ENCODE peak calls at places on chromosomes 16 and 17, in four cellular contexts. One of them, this sample, is unnamed.

GRCh38 chr17:57874434-57875108 is 24.7 kb upstream of the MRPS23 start:
- DNase-seq in psoas muscle: peak; percentile 83
- DNase-seq in lung: peak; percentile 48
- DNase-seq in thyroid gland: no peak
- DNase-seq in this sample: peak; percentile 38

GRCh38 chr16:60225541-60225940 is 1491.4 kb upstream of the GOT2 start:
- DNase-seq in lung: no peak
- DNase-seq in psoas muscle: no peak
- DNase-seq in thyroid gland: no peak
- DNase-seq in this sample: no peak

GRCh38 chr17:62014526-62014925 is 50.6 kb downstream of the MED13 start:
- DNase-seq in psoas muscle: no peak
- DNase-seq in lung: no peak
- DNase-seq in thyroid gland: no peak
- DNase-seq in this sample: no peak

GRCh38 chr17:81462506-81463125 is 50.0 kb downstream of the ACTG1 start:
- DNase-seq in thyroid gland: no peak
- DNase-seq in lung: no peak
- DNase-seq in psoas muscle: no peak
- DNase-seq in this sample: no peak

GRCh38 chr17:76444518-76445311 is 8.2 kb downstream of the UBE2O start:
- DNase-seq in lung: no peak
- DNase-seq in psoas muscle: no peak
- DNase-seq in thyroid gland: no peak
- DNase-seq in this sample: no peak

GRCh38 chr16:64470916-64471315 is 650.9 kb downstream of the CDH11 start:
- DNase-seq in lung: no peak
- DNase-seq in thyroid gland: no peak
- DNase-seq in psoas muscle: no peak
- DNase-seq in this sample: no peak

GRCh38 chr16:5309946-5310611 is 212.5 kb upstream of the EEF2KMT start:
- DNase-seq in thyroid gland: no peak
- DNase-seq in lung: no peak
- DNase-seq in psoas muscle: no peak
- DNase-seq in this sample: no peak

GRCh38 chr17:75073618-75074047 is 14.1 kb upstream of the SLC16A5 start:
- DNase-seq in lung: no peak
- DNase-seq in psoas muscle: peak; percentile 67
- DNase-seq in thyroid gland: no peak
- DNase-seq in this sample: no peak

GRCh38 chr17:2709173-2709661 is 2.3 kb downstream of the CLUH start:
- DNase-seq in psoas muscle: peak; percentile 65
- DNase-seq in lung: peak; percentile 69
- DNase-seq in thyroid gland: peak; percentile 41
- DNase-seq in this sample: no peak

GRCh38 chr16:19289805-19290490 is 4.4 kb downstream of the CLEC19A start:
- DNase-seq in psoas muscle: no peak
- DNase-seq in lung: no peak
- DNase-seq in thyroid gland: peak; percentile 14
- DNase-seq in this sample: no peak

GRCh38 chr16:66250686-66251405 is 115.6 kb upstream of the CDH5 start:
- DNase-seq in thyroid gland: peak; percentile 19
- DNase-seq in psoas muscle: peak; percentile 92
- DNase-seq in lung: peak; percentile 61
- DNase-seq in this sample: peak; percentile 69

GRCh38 chr17:12085076-12085949 is 64.6 kb downstream of the MAP2K4 start:
- DNase-seq in thyroid gland: no peak
- DNase-seq in psoas muscle: no peak
- DNase-seq in lung: no peak
- DNase-seq in this sample: no peak
- TF ChIP-seq CTCF in thyroid gland: no peak
- TF ChIP-seq CTCF in psoas muscle: no peak
- TF ChIP-seq CTCF in lung: no peak
- TF ChIP-seq CTCF in this sample: no peak

DNA sequence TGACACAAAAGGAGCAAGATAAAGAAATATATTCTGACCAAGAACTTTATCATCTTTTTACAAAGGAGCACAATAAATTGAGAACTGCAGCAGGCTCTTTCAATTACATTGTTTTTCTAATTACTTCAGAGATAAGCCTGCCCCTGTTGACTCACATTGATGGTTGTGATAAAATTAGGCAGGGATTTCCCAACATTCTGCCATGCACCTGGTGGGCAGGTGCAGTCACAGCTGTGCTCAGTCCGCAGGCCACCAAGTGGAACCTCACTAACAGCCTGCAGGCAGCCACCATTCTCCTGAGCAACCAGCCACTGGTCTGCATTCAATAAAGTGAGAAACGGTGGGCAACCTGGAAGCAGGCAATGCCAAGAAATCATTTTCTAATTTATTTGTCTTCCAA is 5.1 kb downstream of the FANCA start:
- DNase-seq in psoas muscle: no peak
- DNase-seq in lung: no peak
- DNase-seq in thyroid gland: no peak
- DNase-seq in this sample: no peak
- H3K4me1 ChIP-seq in psoas muscle: peaks cover 4% of the 10 kb centered on the region
- H3K4me1 ChIP-seq in lung: no peaks in the 10 kb centered on the region
- H3K4me1 ChIP-seq in thyroid gland: peaks cover 5% of the 10 kb centered on the region
- H3K4me1 ChIP-seq in this sample: peaks cover 6% of the 10 kb centered on the region

GRCh38 chr16:27892879-27893278 is 170.6 kb downstream of the GSG1L start:
- DNase-seq in thyroid gland: no peak
- DNase-seq in lung: no peak
- DNase-seq in psoas muscle: no peak
- DNase-seq in this sample: no peak
- TF ChIP-seq CTCF in thyroid gland: no peak
- TF ChIP-seq CTCF in lung: no peak
- TF ChIP-seq CTCF in psoas muscle: no peak
- TF ChIP-seq CTCF in this sample: no peak

DNA sequence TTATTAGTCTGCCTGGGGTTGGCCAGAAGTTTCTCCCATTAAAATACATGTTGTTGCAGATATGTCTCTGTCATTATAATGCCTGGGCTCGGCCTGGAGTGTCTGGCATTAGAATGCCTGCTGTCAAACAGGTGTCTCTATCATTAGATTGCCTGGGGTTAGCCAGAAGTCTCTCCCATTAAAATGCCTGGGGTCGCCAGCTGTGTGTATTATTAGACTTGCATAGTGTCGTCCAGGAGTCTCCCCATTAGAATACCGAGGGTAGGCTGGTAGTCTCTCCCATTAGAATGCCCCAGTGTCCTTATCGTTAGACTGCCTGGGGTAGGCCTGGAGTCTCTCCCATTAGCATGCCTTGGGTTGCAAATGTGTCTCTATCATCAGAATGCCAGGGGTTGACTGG is 2270.8 kb downstream of the TP53TG3F start:
- DNase-seq in thyroid gland: no peak
- DNase-seq in lung: no peak
- DNase-seq in psoas muscle: no peak
- DNase-seq in this sample: no peak
- H3K4me1 ChIP-seq in thyroid gland: no peaks in the 10 kb centered on the region
- H3K4me1 ChIP-seq in lung: no peaks in the 10 kb centered on the region
- H3K4me1 ChIP-seq in psoas muscle: no peaks in the 10 kb centered on the region
- H3K4me1 ChIP-seq in this sample: no peaks in the 10 kb centered on the region

GRCh38 chr16:12766853-12767252 is 36.8 kb downstream of the CPPED1 start:
- DNase-seq in lung: no peak
- DNase-seq in thyroid gland: no peak
- DNase-seq in psoas muscle: no peak
- DNase-seq in this sample: no peak

GRCh38 chr16:12763517-12763916 is 40.2 kb downstream of the CPPED1 start:
- DNase-seq in thyroid gland: no peak
- DNase-seq in psoas muscle: no peak
- DNase-seq in lung: no peak
- DNase-seq in this sample: no peak

GRCh38 chr16:12764813-12765212 is 38.9 kb downstream of the CPPED1 start:
- DNase-seq in psoas muscle: no peak
- DNase-seq in thyroid gland: no peak
- DNase-seq in lung: no peak
- DNase-seq in this sample: no peak

GRCh38 chr16:12771341-12771798 is 32.3 kb downstream of the CPPED1 start:
- DNase-seq in lung: no peak
- DNase-seq in thyroid gland: no peak
- DNase-seq in psoas muscle: no peak
- DNase-seq in this sample: no peak

GRCh38 chr16:12767897-12768296 is 35.8 kb downstream of the CPPED1 start:
- DNase-seq in lung: no peak
- DNase-seq in thyroid gland: no peak
- DNase-seq in psoas muscle: no peak
- DNase-seq in this sample: no peak
- TF ChIP-seq CTCF in lung: no peak
- TF ChIP-seq CTCF in thyroid gland: no peak
- TF ChIP-seq CTCF in psoas muscle: no peak
- TF ChIP-seq CTCF in this sample: no peak

This sample was measured in ascending aorta.